ENCODE peak calls at places on chromosomes 6 and 20, in five cellular contexts. O is cardiac muscle cell; Y is T-helper 17 cell; U is A172; X is stimulated activated CD4-positive, alpha-beta T cell treated with anti-CD3 and anti-CD28 coated beads, Interleukin-2, amount 100 ng/mL, for 48 hours. S is an unnamed sample.

GRCh38 chr20:43385914-43386313 is 71.8 kb upstream of the SRSF6 start:
- DNase-seq in O (no peak), Y (no peak), U (no peak), X (no peak), S (no peak)

GRCh38 chr20:38260378-38261053 is at the start of gene KIAA1755:
- DNase-seq in O (peak), Y (no peak), U (no peak), X (no peak), S (peak)

GRCh38 chr20:50003253-50003656 is 20.5 kb downstream of the SNAI1 start:
- DNase-seq in O (peak), Y (no peak), U (no peak), X (no peak), S (no peak)

GRCh38 chr6:26250806-26251075 is 114.3 kb upstream of the BTN3A2 start:
- DNase-seq in O (peak), Y (no peak), U (no peak), X (no peak), S (no peak)

GRCh38 chr6:35728663-35729348 is 8.0 kb upstream of the ARMC12 start:
- DNase-seq in O (no peak), Y (no peak), U (no peak), X (no peak), S (peak)

GRCh38 chr6:81894788-81895221 is 142.3 kb upstream of the TENT5A start:
- DNase-seq in O (peak), Y (no peak), U (peak), X (no peak), S (no peak)

GRCh38 chr20:44131704-44132103 is 55.3 kb downstream of the JPH2 start:
- DNase-seq in O (no peak), Y (no peak), U (no peak), X (no peak), S (no peak)

GRCh38 chr20:32980131-32980941 is 23.9 kb downstream of the SUN5 start:
- DNase-seq in O (no peak), Y (no peak), U (no peak), X (no peak), S (no peak)

GRCh38 chr6:75147512-75147911 is 58.3 kb downstream of the COL12A1 start:
- DNase-seq in O (no peak), Y (no peak), U (no peak), X (no peak), S (no peak)

GRCh38 chr6:157768304-157768703 is 54.7 kb upstream of the SNX9 start:
- DNase-seq in O (no peak), Y (no peak), U (no peak), X (no peak), S (no peak)

GRCh38 chr20:17885544-17885943 is 83.0 kb downstream of the SNX5 start:
- DNase-seq in O (peak), Y (no peak), U (peak), X (no peak), S (no peak)

GRCh38 chr6:111642463-111643158 is 36.9 kb upstream of the TRAF3IP2 start:
- DNase-seq in O (peak), Y (no peak), U (peak), X (no peak), S (no peak)

GRCh38 chr20:51345601-51346101 is 196.9 kb downstream of the NFATC2 start:
- DNase-seq in O (peak), Y (no peak), U (peak), X (no peak), S (peak)

GRCh38 chr6:56424542-56425083 is 177.2 kb upstream of the COL21A1 start:
- DNase-seq in O (no peak), Y (no peak), U (no peak), X (no peak), S (no peak)

GRCh38 chr6:146851837-146852236 is 253.1 kb downstream of the ADGB start:
- DNase-seq in O (peak), Y (no peak), U (peak), X (peak), S (no peak)

GRCh38 chr20:16349518-16350295 is 223.5 kb downstream of the KIF16B start:
- DNase-seq in O (peak), Y (no peak), U (peak), X (no peak), S (no peak)

S was measured in left lung.